ENCODE peak calls at places on chromosome 16, in seven cellular contexts. One of them, this sample, is unnamed.

GRCh38 chr16:15807603-15808009 is 49.2 kb downstream of the MYH11 start:
- DNase-seq in activated naive CD4-positive, alpha-beta T cell treated with anti-CD3 and anti-CD28 coated beads for 36 hours: no peak
- DNase-seq in dermis microvascular lymphatic vessel endothelial cell: no peak
- DNase-seq in B cell: no peak
- DNase-seq in KBM-7: no peak
- DNase-seq in hypothalamus: no peak
- DNase-seq in retinal pigment epithelial cell: no peak
- DNase-seq in this sample: no peak

GRCh38 chr16:56520251-56520577 is 390 bp upstream of the BBS2 start:
- DNase-seq in activated naive CD4-positive, alpha-beta T cell treated with anti-CD3 and anti-CD28 coated beads for 36 hours: no peak
- DNase-seq in dermis microvascular lymphatic vessel endothelial cell: no peak
- DNase-seq in B cell: no peak
- DNase-seq in KBM-7: no peak
- DNase-seq in hypothalamus: no peak
- DNase-seq in retinal pigment epithelial cell: no peak
- DNase-seq in this sample: no peak

GRCh38 chr16:31869511-31870201 is 4.0 kb upstream of the ZNF267 start:
- DNase-seq in activated naive CD4-positive, alpha-beta T cell treated with anti-CD3 and anti-CD28 coated beads for 36 hours: peak
- DNase-seq in dermis microvascular lymphatic vessel endothelial cell: peak
- DNase-seq in B cell: peak
- DNase-seq in KBM-7: peak
- DNase-seq in hypothalamus: peak
- DNase-seq in retinal pigment epithelial cell: no peak
- DNase-seq in this sample: peak

GRCh38 chr16:1991135-1991551 is 1.4 kb downstream of the SYNGR3 start:
- DNase-seq in activated naive CD4-positive, alpha-beta T cell treated with anti-CD3 and anti-CD28 coated beads for 36 hours: peak
- DNase-seq in dermis microvascular lymphatic vessel endothelial cell: no peak
- DNase-seq in B cell: peak
- DNase-seq in KBM-7: no peak
- DNase-seq in hypothalamus: no peak
- DNase-seq in retinal pigment epithelial cell: no peak
- DNase-seq in this sample: no peak

GRCh38 chr16:25403852-25404251 is 146.2 kb upstream of the ZKSCAN2 start:
- DNase-seq in activated naive CD4-positive, alpha-beta T cell treated with anti-CD3 and anti-CD28 coated beads for 36 hours: no peak
- DNase-seq in dermis microvascular lymphatic vessel endothelial cell: no peak
- DNase-seq in B cell: no peak
- DNase-seq in KBM-7: no peak
- DNase-seq in hypothalamus: no peak
- DNase-seq in retinal pigment epithelial cell: no peak
- DNase-seq in this sample: no peak

GRCh38 chr16:87658564-87659225 is 56.4 kb downstream of the JPH3 start:
- DNase-seq in activated naive CD4-positive, alpha-beta T cell treated with anti-CD3 and anti-CD28 coated beads for 36 hours: no peak
- DNase-seq in dermis microvascular lymphatic vessel endothelial cell: no peak
- DNase-seq in B cell: no peak
- DNase-seq in KBM-7: no peak
- DNase-seq in hypothalamus: no peak
- DNase-seq in retinal pigment epithelial cell: no peak
- DNase-seq in this sample: no peak

GRCh38 chr16:1450841-1451240 is 6.5 kb upstream of the CCDC154 start:
- DNase-seq in activated naive CD4-positive, alpha-beta T cell treated with anti-CD3 and anti-CD28 coated beads for 36 hours: no peak
- DNase-seq in dermis microvascular lymphatic vessel endothelial cell: no peak
- DNase-seq in B cell: no peak
- DNase-seq in KBM-7: no peak
- DNase-seq in hypothalamus: no peak
- DNase-seq in retinal pigment epithelial cell: no peak
- DNase-seq in this sample: no peak

GRCh38 chr16:86774931-86775330 is 196.6 kb downstream of the FOXL1 start:
- DNase-seq in activated naive CD4-positive, alpha-beta T cell treated with anti-CD3 and anti-CD28 coated beads for 36 hours: no peak
- DNase-seq in dermis microvascular lymphatic vessel endothelial cell: no peak
- DNase-seq in B cell: no peak
- DNase-seq in KBM-7: no peak
- DNase-seq in hypothalamus: no peak
- DNase-seq in retinal pigment epithelial cell: no peak
- DNase-seq in this sample: no peak

GRCh38 chr16:57315401-57315800 is 30.9 kb upstream of the PLLP start:
- DNase-seq in activated naive CD4-positive, alpha-beta T cell treated with anti-CD3 and anti-CD28 coated beads for 36 hours: no peak
- DNase-seq in dermis microvascular lymphatic vessel endothelial cell: peak
- DNase-seq in B cell: no peak
- DNase-seq in KBM-7: no peak
- DNase-seq in hypothalamus: no peak
- DNase-seq in retinal pigment epithelial cell: no peak
- DNase-seq in this sample: no peak

GRCh38 chr16:8845699-8846298 is 23.0 kb downstream of the CARHSP1 start:
- DNase-seq in activated naive CD4-positive, alpha-beta T cell treated with anti-CD3 and anti-CD28 coated beads for 36 hours: no peak
- DNase-seq in dermis microvascular lymphatic vessel endothelial cell: no peak
- DNase-seq in B cell: no peak
- DNase-seq in KBM-7: no peak
- DNase-seq in hypothalamus: no peak
- DNase-seq in retinal pigment epithelial cell: no peak
- DNase-seq in this sample: peak

GRCh38 chr16:85520853-85521736 is 92.0 kb upstream of the GSE1 start:
- DNase-seq in activated naive CD4-positive, alpha-beta T cell treated with anti-CD3 and anti-CD28 coated beads for 36 hours: no peak
- DNase-seq in dermis microvascular lymphatic vessel endothelial cell: no peak
- DNase-seq in B cell: no peak
- DNase-seq in KBM-7: no peak
- DNase-seq in hypothalamus: no peak
- DNase-seq in retinal pigment epithelial cell: no peak
- DNase-seq in this sample: no peak

GRCh38 chr16:75380870-75381269 is 52.4 kb downstream of the CFDP1 start:
- DNase-seq in activated naive CD4-positive, alpha-beta T cell treated with anti-CD3 and anti-CD28 coated beads for 36 hours: no peak
- DNase-seq in dermis microvascular lymphatic vessel endothelial cell: peak
- DNase-seq in B cell: no peak
- DNase-seq in KBM-7: no peak
- DNase-seq in hypothalamus: no peak
- DNase-seq in retinal pigment epithelial cell: no peak
- DNase-seq in this sample: peak

GRCh38 chr16:4935231-4935855 is 1.6 kb downstream of the PPL start:
- DNase-seq in activated naive CD4-positive, alpha-beta T cell treated with anti-CD3 and anti-CD28 coated beads for 36 hours: no peak
- DNase-seq in dermis microvascular lymphatic vessel endothelial cell: no peak
- DNase-seq in B cell: no peak
- DNase-seq in KBM-7: no peak
- DNase-seq in hypothalamus: no peak
- DNase-seq in retinal pigment epithelial cell: no peak
- DNase-seq in this sample: peak

GRCh38 chr16:28990375-28991040 is 5.7 kb downstream of the LAT start:
- DNase-seq in activated naive CD4-positive, alpha-beta T cell treated with anti-CD3 and anti-CD28 coated beads for 36 hours: peak
- DNase-seq in dermis microvascular lymphatic vessel endothelial cell: no peak
- DNase-seq in B cell: no peak
- DNase-seq in KBM-7: no peak
- DNase-seq in hypothalamus: no peak
- DNase-seq in retinal pigment epithelial cell: no peak
- DNase-seq in this sample: no peak

GRCh38 chr16:19672378-19672777 is 45.6 kb downstream of the KNOP1 start:
- DNase-seq in activated naive CD4-positive, alpha-beta T cell treated with anti-CD3 and anti-CD28 coated beads for 36 hours: no peak
- DNase-seq in dermis microvascular lymphatic vessel endothelial cell: no peak
- DNase-seq in B cell: no peak
- DNase-seq in KBM-7: no peak
- DNase-seq in hypothalamus: no peak
- DNase-seq in retinal pigment epithelial cell: no peak
- DNase-seq in this sample: peak

GRCh38 chr16:20774703-20775362 is 11.0 kb downstream of the ACSM3 start:
- DNase-seq in activated naive CD4-positive, alpha-beta T cell treated with anti-CD3 and anti-CD28 coated beads for 36 hours: peak
- DNase-seq in dermis microvascular lymphatic vessel endothelial cell: peak
- DNase-seq in B cell: peak
- DNase-seq in KBM-7: peak
- DNase-seq in hypothalamus: no peak
- DNase-seq in retinal pigment epithelial cell: peak
- DNase-seq in this sample: peak

GRCh38 chr16:89720520-89720858 is 209 bp downstream of the VPS9D1 start:
- DNase-seq in activated naive CD4-positive, alpha-beta T cell treated with anti-CD3 and anti-CD28 coated beads for 36 hours: no peak
- DNase-seq in dermis microvascular lymphatic vessel endothelial cell: peak
- DNase-seq in B cell: no peak
- DNase-seq in KBM-7: no peak
- DNase-seq in hypothalamus: no peak
- DNase-seq in retinal pigment epithelial cell: no peak
- DNase-seq in this sample: peak

GRCh38 chr16:50335198-50335958 is 33.4 kb downstream of the BRD7 start:
- DNase-seq in activated naive CD4-positive, alpha-beta T cell treated with anti-CD3 and anti-CD28 coated beads for 36 hours: peak
- DNase-seq in dermis microvascular lymphatic vessel endothelial cell: peak
- DNase-seq in B cell: no peak
- DNase-seq in KBM-7: no peak
- DNase-seq in hypothalamus: no peak
- DNase-seq in retinal pigment epithelial cell: no peak
- DNase-seq in this sample: no peak

GRCh38 chr16:54722210-54722676 is 208.4 kb upstream of the IRX5 start:
- DNase-seq in activated naive CD4-positive, alpha-beta T cell treated with anti-CD3 and anti-CD28 coated beads for 36 hours: no peak
- DNase-seq in dermis microvascular lymphatic vessel endothelial cell: no peak
- DNase-seq in B cell: no peak
- DNase-seq in KBM-7: no peak
- DNase-seq in hypothalamus: no peak
- DNase-seq in retinal pigment epithelial cell: no peak
- DNase-seq in this sample: no peak

GRCh38 chr16:84618428-84619102 is 687 bp upstream of the COTL1 start:
- DNase-seq in activated naive CD4-positive, alpha-beta T cell treated with anti-CD3 and anti-CD28 coated beads for 36 hours: no peak
- DNase-seq in dermis microvascular lymphatic vessel endothelial cell: peak
- DNase-seq in B cell: no peak
- DNase-seq in KBM-7: peak
- DNase-seq in hypothalamus: no peak
- DNase-seq in retinal pigment epithelial cell: peak
- DNase-seq in this sample: peak

GRCh38 chr16:3906363-3906762 is 25.9 kb upstream of the CREBBP start:
- DNase-seq in activated naive CD4-positive, alpha-beta T cell treated with anti-CD3 and anti-CD28 coated beads for 36 hours: no peak
- DNase-seq in dermis microvascular lymphatic vessel endothelial cell: no peak
- DNase-seq in B cell: no peak
- DNase-seq in KBM-7: no peak
- DNase-seq in hypothalamus: no peak
- DNase-seq in retinal pigment epithelial cell: no peak
- DNase-seq in this sample: no peak

GRCh38 chr16:84232969-84233368 is 6.8 kb downstream of the KCNG4 start:
- DNase-seq in activated naive CD4-positive, alpha-beta T cell treated with anti-CD3 and anti-CD28 coated beads for 36 hours: no peak
- DNase-seq in dermis microvascular lymphatic vessel endothelial cell: no peak
- DNase-seq in B cell: no peak
- DNase-seq in KBM-7: no peak
- DNase-seq in hypothalamus: no peak
- DNase-seq in retinal pigment epithelial cell: no peak
- DNase-seq in this sample: no peak

This sample was measured in foreskin fibroblast.